ENCODE peak calls at places on chromosomes 12 and 14, in ten cellular contexts. R is stomach, O is SK-N-SH, S is suprapubic skin, I is GM12878, D is transverse colon, Z is sigmoid colon, G is upper lobe of left lung, E is HepG2, J is K562. C is an unnamed sample.

GRCh38 chr14:69077841-69078240 is 75.1 kb downstream of the DCAF5 start:
- DNase-seq in I (no peak), Z (no peak), O (no peak), E (no peak), G (no peak), S (no peak), R (no peak), D (no peak), J (no peak), C (no peak)

GRCh38 chr14:38065101-38065762 is 142.5 kb upstream of the SSTR1 start:
- DNase-seq in I (no peak), Z (no peak), D (no peak), J (no peak), R (no peak), G (no peak), E (no peak), O (no peak), S (no peak), C (no peak)

GRCh38 chr12:31204995-31205582 is 120.9 kb downstream of the SINHCAF start:
- DNase-seq in E (no peak), J (no peak), Z (no peak), O (no peak), S (no peak), G (no peak), R (no peak), I (peak), D (no peak), C (no peak)

GRCh38 chr12:96578526-96579125 is 89.2 kb downstream of the CFAP54 start:
- DNase-seq in G (no peak), E (peak), Z (no peak), R (no peak), J (peak), I (peak), D (no peak), S (no peak), O (peak), C (no peak)

GRCh38 chr12:60148831-60149230 is 553.0 kb downstream of the SLC16A7 start:
- DNase-seq in I (no peak), D (no peak), J (no peak), S (no peak), O (no peak), E (no peak), Z (no peak), G (no peak), R (no peak), C (no peak)

GRCh38 chr12:53617700-53618099 is 8.5 kb downstream of the ATF7 start:
- DNase-seq in O (no peak), Z (no peak), R (no peak), E (no peak), J (no peak), G (no peak), D (no peak), I (no peak), S (no peak), C (no peak)

GRCh38 chr12:105083551-105084105 is 630 bp downstream of the ALDH1L2 start:
- DNase-seq in O (peak), D (peak), J (no peak), S (peak), R (peak), Z (peak), G (no peak), I (no peak), E (no peak), C (peak)

GRCh38 chr12:120495189-120495722 is 657 bp upstream of the DYNLL1 start:
- DNase-seq in O (peak), I (no peak), E (no peak), Z (no peak), R (no peak), D (no peak), G (no peak), S (peak), J (no peak), C (no peak)

GRCh38 chr12:68376901-68377300 is 44.7 kb upstream of the MDM1 start:
- DNase-seq in Z (no peak), I (no peak), O (no peak), S (no peak), E (no peak), J (no peak), G (no peak), D (no peak), R (no peak), C (no peak)

GRCh38 chr14:78598046-78598652 is 428.0 kb downstream of the NRXN3 start:
- DNase-seq in D (peak), S (no peak), Z (peak), G (peak), I (no peak), E (peak), O (peak), R (peak), J (peak), C (no peak)

GRCh38 chr14:105211086-105211757 is 30.1 kb upstream of the NUDT14 start:
- DNase-seq in E (no peak), Z (no peak), S (no peak), O (no peak), I (no peak), J (no peak), R (no peak), D (no peak), G (peak), C (no peak)

GRCh38 chr14:23362200-23362599 is 2.8 kb downstream of the EFS start:
- DNase-seq in E (peak), J (no peak), Z (no peak), D (no peak), R (no peak), G (no peak), I (no peak), O (no peak), S (no peak), C (no peak)

GRCh38 chr12:24534632-24535031 is 414.3 kb downstream of the BCAT1 start:
- DNase-seq in S (no peak), O (no peak), I (no peak), J (no peak), Z (no peak), E (no peak), D (no peak), G (no peak), R (no peak), C (no peak)

GRCh38 chr14:85479771-85480170 is 50.2 kb upstream of the FLRT2 start:
- DNase-seq in I (no peak), S (no peak), E (no peak), R (no peak), G (no peak), O (no peak), D (no peak), Z (no peak), J (no peak), C (no peak)

GRCh38 chr12:100576311-100577036 is 3.0 kb downstream of the GAS2L3 start:
- DNase-seq in D (no peak), Z (no peak), O (no peak), R (no peak), I (no peak), G (no peak), J (no peak), E (no peak), S (no peak), C (no peak)

GRCh38 chr12:64099430-64099829 is 122.7 kb downstream of the KICS2 start:
- DNase-seq in I (no peak), G (no peak), E (no peak), Z (peak), R (no peak), S (no peak), J (no peak), O (no peak), D (no peak), C (no peak)

GRCh38 chr14:24293525-24293924 is 6.1 kb downstream of the DHRS1 start:
- DNase-seq in E (no peak), D (no peak), I (no peak), S (no peak), R (no peak), Z (no peak), J (no peak), O (no peak), G (no peak), C (no peak)

GRCh38 chr14:88225721-88226120 is 97.3 kb downstream of the KCNK10 start:
- DNase-seq in Z (no peak), I (no peak), E (no peak), S (no peak), O (no peak), J (no peak), G (no peak), D (no peak), R (no peak), C (no peak)

GRCh38 chr12:100427078-100427477 is 46.6 kb upstream of the NR1H4 start:
- DNase-seq in O (no peak), Z (no peak), E (peak), I (no peak), S (no peak), J (no peak), R (no peak), D (no peak), G (no peak), C (no peak)

GRCh38 chr14:44896275-44897040 is 65.3 kb downstream of the KLHL28 start:
- DNase-seq in E (peak), G (no peak), D (no peak), Z (no peak), R (no peak), I (no peak), J (no peak), O (no peak), S (no peak), C (no peak)

GRCh38 chr14:44897844-44898151 is 63.9 kb downstream of the KLHL28 start:
- DNase-seq in S (no peak), I (no peak), D (no peak), G (no peak), E (no peak), Z (no peak), O (no peak), R (no peak), J (no peak), C (peak)

GRCh38 chr14:44898547-44898946 is 63.2 kb downstream of the KLHL28 start:
- DNase-seq in Z (no peak), E (no peak), J (no peak), O (no peak), S (no peak), D (no peak), G (no peak), R (no peak), I (no peak), C (no peak)

GRCh38 chr14:44897041-44897843 is 64.5 kb downstream of the KLHL28 start:
- DNase-seq in I (peak), Z (peak), J (peak), D (peak), S (peak), R (peak), G (peak), E (peak), O (peak), C (peak)

GRCh38 chr14:44901696-44902095 is 60.1 kb downstream of the KLHL28 start:
- DNase-seq in J (no peak), O (no peak), Z (no peak), G (no peak), R (no peak), D (no peak), S (no peak), I (no peak), E (peak), C (no peak)
- TF ChIP-seq EP300 in J (no peak), O (no peak), Z (no peak), G (no peak), R (no peak), D (no peak), S (no peak), I (no peak), E (no peak), C (no peak)

GRCh38 chr12:11227373-11227772 is 40.6 kb upstream of the TAS2R42 start:
- DNase-seq in D (no peak), J (no peak), R (no peak), O (no peak), G (no peak), S (no peak), E (no peak), Z (no peak), I (no peak), C (no peak)
- TF ChIP-seq POLR2AphosphoS5 in D (no peak), J (no peak), R (no peak), O (no peak), G (no peak), S (no peak), E (no peak), Z (no peak), I (no peak), C (no peak)

GRCh38 chr14:32639208-32639607 is 299.5 kb upstream of the NPAS3 start:
- DNase-seq in G (no peak), S (no peak), E (no peak), Z (no peak), O (no peak), D (no peak), J (no peak), R (no peak), I (no peak), C (no peak)

GRCh38 chr14:32633214-32633864 is 304.2 kb downstream of the AKAP6 start:
- DNase-seq in G (no peak), J (no peak), D (no peak), S (no peak), Z (no peak), O (no peak), I (no peak), R (no peak), E (no peak), C (no peak)

GRCh38 chr14:32633930-32634329 is 304.7 kb upstream of the NPAS3 start:
- DNase-seq in D (no peak), J (no peak), S (no peak), I (no peak), R (no peak), Z (no peak), E (no peak), O (no peak), G (no peak), C (no peak)

GRCh38 chr14:32635103-32635719 is 303.5 kb upstream of the NPAS3 start:
- DNase-seq in J (no peak), E (no peak), R (no peak), I (no peak), Z (no peak), S (no peak), G (no peak), D (no peak), O (no peak), C (no peak)

DNA sequence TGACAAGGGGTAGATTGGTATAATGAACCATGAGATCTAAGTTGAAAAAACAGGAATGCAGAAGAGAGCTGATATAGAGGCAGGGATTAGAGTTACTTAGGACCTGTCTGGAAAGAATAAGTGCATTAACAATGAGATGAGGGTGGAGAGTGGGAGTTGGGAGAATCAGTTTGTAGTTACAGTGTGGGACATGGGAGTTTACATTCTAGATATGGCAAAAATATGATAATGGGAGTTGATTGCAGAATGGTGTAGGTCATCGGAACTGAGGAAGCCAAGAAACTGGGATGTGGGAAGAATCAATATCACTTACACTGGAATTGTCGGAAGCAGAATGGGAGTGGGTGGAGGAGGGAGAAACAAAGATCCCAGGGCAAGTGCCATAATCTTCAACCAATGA is 301.1 kb upstream of the NPAS3 start:
- DNase-seq in O (no peak), E (no peak), D (no peak), Z (no peak), R (no peak), I (no peak), S (no peak), G (no peak), J (no peak), C (no peak)
- TF ChIP-seq EP300 in O (no peak), E (no peak), D (no peak), Z (no peak), R (no peak), I (no peak), S (no peak), G (no peak), J (no peak), C (no peak)

DNA sequence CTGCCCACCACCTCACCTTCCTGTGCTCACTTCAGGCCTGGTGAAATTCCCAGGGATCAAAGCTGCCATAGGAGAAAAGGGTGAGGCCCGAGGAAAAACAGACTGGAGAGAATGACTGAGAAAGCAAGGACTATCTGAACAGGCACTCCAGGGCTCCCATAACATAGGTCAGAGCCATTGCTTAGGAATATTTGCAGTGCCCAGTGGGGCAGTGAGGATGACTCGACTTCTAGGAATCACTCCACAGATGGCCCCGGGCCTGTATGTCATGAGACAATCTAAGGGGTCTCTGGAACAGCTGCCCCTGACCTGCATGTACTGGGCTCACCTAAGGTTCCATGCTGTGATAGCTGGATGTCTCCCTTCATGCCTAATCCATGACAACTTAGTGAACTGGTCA is 51.6 kb downstream of the GPHB5 start:
- DNase-seq in R (no peak), G (no peak), E (no peak), Z (no peak), S (no peak), J (no peak), O (no peak), I (no peak), D (no peak), C (no peak)
- TF ChIP-seq POLR2AphosphoS5 in R (no peak), G (no peak), E (no peak), Z (no peak), S (no peak), J (no peak), O (no peak), I (no peak), D (no peak), C (no peak)

GRCh38 chr14:21874946-21875345 is 201.3 kb upstream of the OR4E1 start:
- DNase-seq in I (no peak), O (no peak), D (no peak), G (no peak), J (no peak), R (no peak), Z (no peak), S (no peak), E (no peak), C (no peak)
- TF ChIP-seq EP300 in I (no peak), O (no peak), D (no peak), G (no peak), J (no peak), R (no peak), Z (no peak), S (no peak), E (no peak), C (no peak)

GRCh38 chr12:114665411-114666181 is 18.4 kb downstream of the TBX3 start:
- DNase-seq in R (no peak), J (no peak), E (no peak), G (peak), O (no peak), Z (no peak), D (no peak), I (no peak), S (no peak), C (no peak)
- TF ChIP-seq POLR2AphosphoS5 in R (no peak), J (no peak), E (no peak), G (no peak), O (no peak), Z (no peak), D (no peak), I (no peak), S (no peak), C (no peak)

GRCh38 chr12:3265406-3265805 is 188.2 kb downstream of the TSPAN9 start:
- DNase-seq in Z (no peak), I (no peak), E (no peak), R (no peak), O (no peak), S (no peak), D (no peak), G (no peak), J (no peak), C (no peak)

GRCh38 chr12:3263282-3263681 is 186.1 kb downstream of the TSPAN9 start:
- DNase-seq in D (no peak), O (no peak), J (no peak), E (no peak), S (no peak), R (no peak), Z (no peak), I (no peak), G (no peak), C (no peak)

GRCh38 chr12:3261782-3262359 is 184.7 kb downstream of the TSPAN9 start:
- DNase-seq in O (no peak), G (no peak), J (no peak), I (no peak), E (no peak), Z (no peak), S (no peak), R (no peak), D (no peak), C (no peak)

GRCh38 chr12:3262466-3262865 is 185.3 kb downstream of the TSPAN9 start:
- DNase-seq in E (no peak), I (no peak), S (no peak), Z (no peak), R (no peak), J (peak), G (no peak), D (no peak), O (no peak), C (no peak)

DNA sequence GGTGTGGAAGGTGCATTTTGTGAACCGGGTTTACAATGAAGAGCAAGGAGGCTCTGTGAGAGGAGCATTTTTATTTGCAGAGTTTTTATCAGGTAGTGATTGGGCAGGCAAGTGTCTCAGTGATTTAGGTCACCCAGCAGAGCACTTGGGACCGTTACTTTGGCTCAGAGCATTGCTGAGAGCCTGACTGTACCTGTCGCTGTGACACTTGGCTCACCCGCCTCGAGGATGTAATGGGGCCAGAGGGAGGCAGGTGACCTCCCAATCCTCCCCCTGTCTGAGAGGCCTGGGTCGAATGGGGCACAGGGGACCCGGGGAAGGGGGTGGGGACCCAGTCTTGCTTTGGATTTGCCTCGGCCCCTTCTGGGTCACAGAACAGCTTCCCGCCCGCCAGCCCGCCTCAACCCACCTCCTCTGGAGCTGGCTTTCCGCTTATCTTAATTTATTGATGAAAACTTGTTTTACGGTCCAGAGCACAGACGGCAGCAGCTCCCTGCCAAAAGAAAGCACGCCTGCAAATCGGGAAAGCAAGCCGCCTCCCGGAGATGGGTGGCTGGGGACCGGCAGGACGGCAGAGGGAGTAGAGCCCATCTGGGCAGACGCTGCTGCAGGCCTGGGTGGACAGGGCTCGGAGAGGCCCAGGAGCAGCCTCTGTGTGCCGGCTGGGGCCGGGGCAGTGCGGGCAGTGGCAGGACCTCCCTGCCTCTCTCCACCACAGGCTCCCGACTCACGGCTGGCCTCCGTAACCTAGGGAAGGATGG is 186.9 kb downstream of the TSPAN9 start:
- DNase-seq in E (no peak), I (no peak), O (peak), Z (no peak), S (no peak), R (no peak), G (peak), J (no peak), D (no peak), C (no peak)
- TF ChIP-seq EP300 in E (no peak), I (no peak), O (no peak), Z (no peak), S (no peak), R (no peak), G (no peak), J (no peak), D (no peak), C (no peak)

DNA sequence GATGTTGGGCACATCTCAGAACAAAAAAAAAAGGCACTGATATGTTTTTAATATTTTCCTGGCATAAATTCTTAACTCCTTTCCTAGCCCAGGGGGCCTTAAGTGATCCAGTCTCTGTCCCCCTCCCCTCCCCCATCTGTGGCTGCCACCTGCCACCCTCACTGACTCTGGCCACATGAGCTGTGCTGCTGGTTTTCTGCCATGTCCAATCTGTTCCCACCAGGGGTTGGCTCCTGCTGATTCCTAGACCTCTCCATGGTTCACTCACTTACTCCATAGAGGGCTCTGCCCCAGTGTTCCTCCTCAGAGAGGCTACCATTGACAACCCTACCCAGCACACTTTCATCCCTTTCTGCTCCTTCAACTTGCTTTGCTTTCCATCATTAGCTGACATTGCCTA is 163.3 kb downstream of the SSPN start:
- DNase-seq in G (no peak), I (no peak), Z (no peak), E (no peak), R (no peak), J (no peak), O (no peak), S (no peak), D (no peak), C (no peak)
- TF ChIP-seq POLR2AphosphoS5 in G (no peak), I (no peak), Z (no peak), E (no peak), R (no peak), J (no peak), O (no peak), S (no peak), D (no peak), C (no peak)

C was measured in esophagus muscularis mucosa.